ENCODE peak calls at places on chromosomes 16 and 17, in ten cellular contexts. U is T-helper 2 cell, P is T-helper 1 cell, X is choroid plexus epithelial cell, T is thoracic aorta, I is fibroblast of gingiva, E is NCI-H748 treated with DMSO at 0.1 percent for 48 hours, G is T-cell, R is NCI-H1092 treated with DMSO at 0.1 percent for 48 hours, Q is amygdala. M is an unnamed sample.

GRCh38 chr17:41800601-41801373 is 11.0 kb downstream of the P3H4 start:
- DNase-seq in U (no peak), P (no peak), X (peak; percentile 40), T (no peak), I (peak; percentile 39), E (peak; percentile 42), G (no peak), R (no peak), Q (no peak), M (no peak)

GRCh38 chr16:30041841-30042240 is 10.8 kb upstream of the TLCD3B start:
- DNase-seq in U (no peak), P (no peak), X (peak; percentile 67), T (no peak), I (no peak), E (no peak), G (no peak), R (no peak), Q (no peak), M (peak; percentile 12)

GRCh38 chr16:25679468-25680010 is 12.2 kb upstream of the HS3ST4 start:
- DNase-seq in U (no peak), P (no peak), X (no peak), T (no peak), I (no peak), E (no peak), G (no peak), R (no peak), Q (no peak), M (no peak)

GRCh38 chr16:22195695-22196558 is 10.2 kb upstream of the EEF2K start:
- DNase-seq in U (peak; percentile 82), P (peak; percentile 83), X (peak; percentile 93), T (peak; percentile 33), I (peak; percentile 78), E (peak; percentile 63), G (peak; percentile 85), R (peak; percentile 94), Q (peak; percentile 73), M (peak; percentile 92)

GRCh38 chr16:83113317-83113716 is 486.5 kb downstream of the CDH13 start:
- DNase-seq in U (no peak), P (no peak), X (peak; percentile 63), T (no peak), I (no peak), E (no peak), G (no peak), R (peak; percentile 60), Q (no peak), M (peak; percentile 60)

GRCh38 chr16:13892301-13892700 is 27.7 kb upstream of the ERCC4 start:
- DNase-seq in U (no peak), P (no peak), X (no peak), T (no peak), I (no peak), E (no peak), G (no peak), R (no peak), Q (no peak), M (no peak)

GRCh38 chr16:6836771-6837170 is 495.9 kb upstream of the RBFOX1 start:
- DNase-seq in U (no peak), P (no peak), X (no peak), T (no peak), I (no peak), E (no peak), G (no peak), R (no peak), Q (no peak), M (no peak)

GRCh38 chr17:75261336-75262111 is at the start of the genes GGA3 and MRPS7:
- DNase-seq in U (peak; percentile 94), P (peak; percentile 93), X (peak; percentile 95), T (peak; percentile 87), I (peak; percentile 92), E (peak; percentile 46), G (peak; percentile 96), R (peak; percentile 93), Q (peak; percentile 81), M (peak; percentile 95)

GRCh38 chr17:35804658-35805192 is 4.6 kb upstream of the TAF15 start:
- DNase-seq in U (no peak), P (no peak), X (peak; percentile 98), T (no peak), I (peak; percentile 94), E (peak; percentile 52), G (no peak), R (peak; percentile 92), Q (no peak), M (peak; percentile 82)

GRCh38 chr17:63309021-63309420 is 137.1 kb downstream of the CYB561 start:
- DNase-seq in U (no peak), P (no peak), X (peak; percentile 57), T (no peak), I (peak; percentile 19), E (no peak), G (no peak), R (no peak), Q (no peak), M (no peak)

GRCh38 chr17:14771543-14771942 is 470.7 kb downstream of the HS3ST3B1 start:
- DNase-seq in U (no peak), P (no peak), X (no peak), T (no peak), I (no peak), E (no peak), G (no peak), R (no peak), Q (no peak), M (no peak)

GRCh38 chr16:86389566-86390328 is 120.6 kb upstream of the FOXF1 start:
- DNase-seq in U (no peak), P (no peak), X (peak; percentile 71), T (no peak), I (no peak), E (no peak), G (no peak), R (no peak), Q (no peak), M (no peak)

GRCh38 chr16:8798174-8798527 is 512 bp downstream of the PMM2 start:
- DNase-seq in U (no peak), P (no peak), X (peak; percentile 34), T (no peak), I (no peak), E (no peak), G (no peak), R (no peak), Q (no peak), M (no peak)